ENCODE peak calls at places on chromosomes 16 and 17, in six cellular contexts. One of them, this sample, is unnamed.

GRCh38 chr17:72677714-72678390 is 414.6 kb downstream of the SLC39A11 start:
- DNase-seq in body of pancreas: no peak
- DNase-seq in BJ: no peak
- DNase-seq in heart left ventricle: no peak
- DNase-seq in GM12865: no peak
- DNase-seq in fibroblast of mammary gland: peak
- DNase-seq in this sample: no peak

GRCh38 chr17:7889166-7889584 is 586 bp downstream of the CHD3 start:
- DNase-seq in fibroblast of mammary gland: peak
- DNase-seq in body of pancreas: peak
- DNase-seq in heart left ventricle: peak
- DNase-seq in GM12865: peak
- DNase-seq in BJ: peak
- DNase-seq in this sample: peak

GRCh38 chr16:74297296-74297665 is 667 bp downstream of the PSMD7 start:
- DNase-seq in fibroblast of mammary gland: peak
- DNase-seq in body of pancreas: no peak
- DNase-seq in BJ: no peak
- DNase-seq in GM12865: peak
- DNase-seq in heart left ventricle: no peak
- DNase-seq in this sample: no peak

GRCh38 chr16:61885343-61885742 is 150.9 kb downstream of the CDH8 start:
- DNase-seq in body of pancreas: no peak
- DNase-seq in heart left ventricle: no peak
- DNase-seq in GM12865: no peak
- DNase-seq in fibroblast of mammary gland: no peak
- DNase-seq in BJ: no peak
- DNase-seq in this sample: no peak

GRCh38 chr17:36544049-36544319 is 735 bp upstream of the GGNBP2 start:
- DNase-seq in fibroblast of mammary gland: peak
- DNase-seq in GM12865: peak
- DNase-seq in body of pancreas: peak
- DNase-seq in heart left ventricle: no peak
- DNase-seq in BJ: peak
- DNase-seq in this sample: no peak

GRCh38 chr16:6689643-6690042 is 643.0 kb upstream of the RBFOX1 start:
- DNase-seq in heart left ventricle: no peak
- DNase-seq in GM12865: no peak
- DNase-seq in body of pancreas: no peak
- DNase-seq in BJ: no peak
- DNase-seq in fibroblast of mammary gland: no peak
- DNase-seq in this sample: no peak

GRCh38 chr16:5851583-5851982 is 754.0 kb upstream of the EEF2KMT start:
- DNase-seq in GM12865: peak
- DNase-seq in BJ: no peak
- DNase-seq in heart left ventricle: no peak
- DNase-seq in body of pancreas: no peak
- DNase-seq in fibroblast of mammary gland: no peak
- DNase-seq in this sample: no peak

GRCh38 chr17:77218902-77219301 is 78.1 kb downstream of the SEC14L1 start:
- DNase-seq in fibroblast of mammary gland: no peak
- DNase-seq in heart left ventricle: no peak
- DNase-seq in GM12865: no peak
- DNase-seq in BJ: no peak
- DNase-seq in body of pancreas: no peak
- DNase-seq in this sample: no peak

GRCh38 chr17:39158623-39159022 is 7.2 kb upstream of the PLXDC1 start:
- DNase-seq in heart left ventricle: no peak
- DNase-seq in BJ: no peak
- DNase-seq in body of pancreas: no peak
- DNase-seq in GM12865: no peak
- DNase-seq in fibroblast of mammary gland: no peak
- DNase-seq in this sample: no peak

GRCh38 chr17:57597531-57598453 is 147.3 kb downstream of the CCDC182 start:
- DNase-seq in heart left ventricle: peak
- DNase-seq in body of pancreas: peak
- DNase-seq in GM12865: no peak
- DNase-seq in fibroblast of mammary gland: peak
- DNase-seq in BJ: peak
- DNase-seq in this sample: peak

GRCh38 chr16:89361756-89362155 is 128.6 kb downstream of the ANKRD11 start:
- DNase-seq in body of pancreas: no peak
- DNase-seq in GM12865: no peak
- DNase-seq in BJ: no peak
- DNase-seq in heart left ventricle: no peak
- DNase-seq in fibroblast of mammary gland: no peak
- DNase-seq in this sample: no peak

GRCh38 chr16:89364603-89365002 is 125.8 kb downstream of the ANKRD11 start:
- DNase-seq in fibroblast of mammary gland: peak
- DNase-seq in body of pancreas: peak
- DNase-seq in BJ: no peak
- DNase-seq in heart left ventricle: no peak
- DNase-seq in GM12865: no peak
- DNase-seq in this sample: no peak

GRCh38 chr16:89365996-89366395 is 124.4 kb downstream of the ANKRD11 start:
- DNase-seq in fibroblast of mammary gland: no peak
- DNase-seq in BJ: no peak
- DNase-seq in GM12865: no peak
- DNase-seq in heart left ventricle: no peak
- DNase-seq in body of pancreas: no peak
- DNase-seq in this sample: no peak

GRCh38 chr16:89365044-89365467 is 125.3 kb downstream of the ANKRD11 start:
- DNase-seq in BJ: no peak
- DNase-seq in fibroblast of mammary gland: peak
- DNase-seq in heart left ventricle: no peak
- DNase-seq in body of pancreas: no peak
- DNase-seq in GM12865: peak
- DNase-seq in this sample: no peak

DNA sequence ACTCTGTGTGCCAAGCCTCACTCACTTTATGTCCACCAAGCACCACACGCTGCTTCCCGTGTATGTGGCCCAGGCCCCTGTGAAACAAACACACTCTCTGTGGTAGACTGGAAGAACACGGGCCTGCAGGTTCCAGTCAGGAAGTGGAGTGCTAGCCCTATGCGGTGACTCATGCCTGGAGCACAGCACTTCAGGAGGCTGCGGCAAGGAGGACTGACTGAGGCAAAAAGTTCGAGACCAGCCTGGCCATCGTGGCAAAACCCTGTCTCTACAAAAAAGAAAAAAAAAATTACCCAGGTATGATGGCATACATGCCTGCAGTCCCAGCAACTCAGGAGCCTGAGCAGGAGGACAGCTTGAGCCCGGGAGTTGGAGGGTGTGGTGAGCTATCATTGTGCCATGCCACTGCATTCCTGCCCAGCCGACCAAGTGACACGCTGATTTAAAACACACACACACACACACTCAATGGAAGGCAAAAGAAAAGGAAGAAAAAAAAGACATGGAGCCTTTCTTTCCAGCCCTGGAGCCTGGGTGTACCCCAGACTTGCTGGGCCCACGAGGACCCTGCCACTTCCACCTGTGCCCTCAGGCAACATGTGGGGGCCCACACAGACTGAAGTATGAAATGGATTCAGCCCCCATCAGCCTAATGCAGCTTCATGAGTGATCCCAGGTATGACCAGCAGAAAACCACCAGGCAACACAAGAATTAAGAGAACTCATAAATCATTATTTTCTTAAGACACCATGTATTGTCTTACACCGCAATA is 126.6 kb downstream of the ANKRD11 start:
- DNase-seq in BJ: no peak
- DNase-seq in heart left ventricle: no peak
- DNase-seq in fibroblast of mammary gland: peak
- DNase-seq in GM12865: peak
- DNase-seq in body of pancreas: peak
- DNase-seq in this sample: peak
- H3K4me3 ChIP-seq in BJ: no peak
- H3K4me3 ChIP-seq in heart left ventricle: no peak
- H3K4me3 ChIP-seq in fibroblast of mammary gland: no peak
- H3K4me3 ChIP-seq in GM12865: no peak
- H3K4me3 ChIP-seq in body of pancreas: no peak
- H3K4me3 ChIP-seq in this sample: no peak

DNA sequence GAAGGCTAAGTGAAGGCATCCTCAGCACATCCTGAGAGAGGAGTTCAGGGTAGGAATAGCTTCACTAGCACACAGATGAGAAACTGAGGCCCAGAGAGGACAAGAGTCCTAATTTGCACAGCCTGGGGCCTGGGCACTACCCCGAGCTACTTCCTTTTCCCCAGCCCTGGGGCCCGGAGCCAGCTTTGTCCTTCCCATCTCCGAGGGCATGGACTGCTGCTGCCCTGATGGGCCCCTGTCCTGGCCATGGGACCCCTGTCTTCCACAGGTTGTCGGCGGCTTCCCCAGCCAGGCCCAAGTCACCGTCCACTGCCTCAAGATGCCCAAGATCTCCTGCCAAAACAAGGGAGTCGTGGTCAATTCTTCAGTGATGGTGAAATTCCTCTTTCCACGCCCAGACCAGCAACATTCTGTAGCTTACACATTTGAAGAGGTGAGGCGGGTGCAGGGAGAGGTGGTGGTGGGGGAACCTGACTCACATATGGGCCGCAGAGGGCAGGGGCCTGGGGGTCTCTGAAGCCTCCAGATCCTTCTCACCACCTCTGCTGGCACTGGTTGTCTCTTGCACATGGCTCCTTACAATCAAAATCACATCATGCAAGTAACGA is 11.4 kb upstream of the NLRC5 start:
- DNase-seq in GM12865: no peak
- DNase-seq in BJ: no peak
- DNase-seq in heart left ventricle: no peak
- DNase-seq in body of pancreas: no peak
- DNase-seq in fibroblast of mammary gland: no peak
- DNase-seq in this sample: no peak
- TF ChIP-seq CTCF in GM12865: no peak
- TF ChIP-seq CTCF in BJ: no peak
- TF ChIP-seq CTCF in heart left ventricle: no peak
- TF ChIP-seq CTCF in body of pancreas: no peak
- TF ChIP-seq CTCF in fibroblast of mammary gland: no peak
- TF ChIP-seq CTCF in this sample: no peak

DNA sequence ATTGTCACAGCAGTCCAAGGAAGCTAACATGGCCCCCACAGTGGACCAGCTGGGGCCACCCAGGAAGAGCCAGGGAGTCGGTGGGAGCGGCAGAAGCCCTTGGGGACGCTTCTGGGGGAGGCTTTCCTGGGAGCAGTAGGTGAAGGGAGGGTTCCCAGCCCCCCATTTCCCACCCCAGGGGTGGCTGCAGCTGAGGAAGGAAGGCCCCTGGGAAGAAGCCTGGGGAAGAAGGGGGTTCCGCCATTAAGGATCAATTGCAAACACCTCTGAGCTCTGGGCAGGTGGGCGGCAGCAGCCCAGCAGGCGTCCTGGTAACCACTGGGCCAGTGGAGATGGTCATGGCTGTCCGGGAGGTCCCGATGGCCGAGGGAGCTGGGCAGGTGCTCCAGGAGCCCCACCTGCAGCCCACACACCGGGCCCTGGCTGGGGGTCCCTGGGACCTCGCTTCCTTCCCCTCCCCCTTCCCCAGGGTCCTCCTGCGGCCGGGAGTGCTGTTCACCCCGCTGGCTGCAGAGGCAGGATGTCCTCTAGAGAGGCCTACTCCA is 592 bp upstream of the PERCC1 start:
- DNase-seq in fibroblast of mammary gland: no peak
- DNase-seq in heart left ventricle: no peak
- DNase-seq in GM12865: no peak
- DNase-seq in body of pancreas: no peak
- DNase-seq in BJ: no peak
- DNase-seq in this sample: no peak
- H3K4me3 ChIP-seq in fibroblast of mammary gland: no peak
- H3K4me3 ChIP-seq in heart left ventricle: no peak
- H3K4me3 ChIP-seq in GM12865: no peak
- H3K4me3 ChIP-seq in body of pancreas: no peak
- H3K4me3 ChIP-seq in BJ: no peak
- H3K4me3 ChIP-seq in this sample: no peak

GRCh38 chr17:75260679-75261335 is 599 bp downstream of the GGA3 start:
- DNase-seq in heart left ventricle: no peak
- DNase-seq in BJ: no peak
- DNase-seq in GM12865: peak
- DNase-seq in body of pancreas: no peak
- DNase-seq in fibroblast of mammary gland: no peak
- DNase-seq in this sample: no peak
- TF ChIP-seq CTCF in heart left ventricle: no peak
- TF ChIP-seq CTCF in BJ: peak
- TF ChIP-seq CTCF in GM12865: no peak
- TF ChIP-seq CTCF in body of pancreas: no peak
- TF ChIP-seq CTCF in fibroblast of mammary gland: no peak
- TF ChIP-seq CTCF in this sample: no peak

GRCh38 chr16:10750793-10751192 is 7.2 kb downstream of the NUBP1 start:
- DNase-seq in heart left ventricle: no peak
- DNase-seq in BJ: no peak
- DNase-seq in body of pancreas: no peak
- DNase-seq in fibroblast of mammary gland: no peak
- DNase-seq in GM12865: no peak
- DNase-seq in this sample: no peak
- H3K4me3 ChIP-seq in heart left ventricle: no peak
- H3K4me3 ChIP-seq in BJ: no peak
- H3K4me3 ChIP-seq in body of pancreas: no peak
- H3K4me3 ChIP-seq in fibroblast of mammary gland: no peak
- H3K4me3 ChIP-seq in GM12865: no peak
- H3K4me3 ChIP-seq in this sample: no peak

GRCh38 chr16:66717776-66718175 is 21.2 kb upstream of the CMTM4 start:
- DNase-seq in body of pancreas: no peak
- DNase-seq in fibroblast of mammary gland: no peak
- DNase-seq in GM12865: no peak
- DNase-seq in heart left ventricle: no peak
- DNase-seq in BJ: no peak
- DNase-seq in this sample: no peak

GRCh38 chr16:66714659-66715307 is 18.2 kb upstream of the CMTM4 start:
- DNase-seq in fibroblast of mammary gland: no peak
- DNase-seq in body of pancreas: no peak
- DNase-seq in BJ: no peak
- DNase-seq in GM12865: no peak
- DNase-seq in heart left ventricle: no peak
- DNase-seq in this sample: peak

GRCh38 chr16:66719246-66719645 is 22.7 kb upstream of the CMTM4 start:
- DNase-seq in heart left ventricle: no peak
- DNase-seq in GM12865: no peak
- DNase-seq in BJ: no peak
- DNase-seq in body of pancreas: no peak
- DNase-seq in fibroblast of mammary gland: no peak
- DNase-seq in this sample: no peak

GRCh38 chr16:66714062-66714461 is 17.5 kb upstream of the CMTM4 start:
- DNase-seq in GM12865: no peak
- DNase-seq in fibroblast of mammary gland: no peak
- DNase-seq in BJ: no peak
- DNase-seq in heart left ventricle: no peak
- DNase-seq in body of pancreas: no peak
- DNase-seq in this sample: no peak

GRCh38 chr16:66717112-66717675 is 20.7 kb upstream of the CMTM4 start:
- DNase-seq in BJ: no peak
- DNase-seq in heart left ventricle: peak
- DNase-seq in body of pancreas: no peak
- DNase-seq in fibroblast of mammary gland: peak
- DNase-seq in GM12865: peak
- DNase-seq in this sample: peak
- TF ChIP-seq CTCF in BJ: peak
- TF ChIP-seq CTCF in heart left ventricle: peak
- TF ChIP-seq CTCF in body of pancreas: no peak
- TF ChIP-seq CTCF in fibroblast of mammary gland: peak
- TF ChIP-seq CTCF in GM12865: no peak
- TF ChIP-seq CTCF in this sample: peak

This sample was measured in HFF-Myc.